ENCODE peak calls at places on chromosomes 4 and X, in seven cellular contexts. F, R, I, H, O, U and E are unnamed samples.

GRCh38 chrX:39965051-39965573 is 132.6 kb downstream of the BCOR start:
- DNase-seq in H (no peak), F (no peak), U (no peak), O (no peak), R (no peak), I (no peak), E (no peak)

GRCh38 chr4:159107203-159107921 is 4.5 kb downstream of the RAPGEF2 start:
- DNase-seq in O (no peak), I (no peak), H (no peak), F (no peak), R (peak), U (no peak), E (no peak)

GRCh38 chrX:30741545-30741944 is 88.3 kb downstream of the GK start:
- DNase-seq in F (no peak), R (no peak), O (no peak), U (no peak), H (no peak), I (no peak), E (no peak)

GRCh38 chr4:6242271-6243029 is 27.2 kb upstream of the WFS1 start:
- DNase-seq in F (no peak), H (no peak), R (no peak), I (no peak), U (no peak), O (no peak), E (no peak)

GRCh38 chrX:129663171-129663570 is 8.4 kb upstream of the APLN start:
- DNase-seq in O (no peak), H (no peak), U (no peak), I (no peak), F (no peak), R (no peak), E (no peak)

GRCh38 chr4:186725422-186726149 is 1.9 kb upstream of the FAT1 start:
- DNase-seq in U (peak), I (peak), R (no peak), F (peak), O (peak), H (peak), E (peak)

GRCh38 chrX:153963546-153963945 is 8.1 kb downstream of the HCFC1 start:
- DNase-seq in R (no peak), O (no peak), I (no peak), F (no peak), U (no peak), H (no peak), E (no peak)

GRCh38 chr4:128819082-128819742 is 9.7 kb downstream of the JADE1 start:
- DNase-seq in F (no peak), O (no peak), I (no peak), U (no peak), R (no peak), H (no peak), E (no peak)

GRCh38 chr4:53601251-53601764 is 10.0 kb upstream of the LNX1 start:
- DNase-seq in O (peak), I (peak), U (peak), F (no peak), H (peak), R (peak), E (no peak)

GRCh38 chr4:161252520-161253141 is 911.2 kb downstream of the FSTL5 start:
- DNase-seq in R (no peak), I (peak), U (no peak), H (peak), O (peak), F (peak), E (no peak)

GRCh38 chr4:90165883-90166282 is 38.7 kb downstream of the CCSER1 start:
- DNase-seq in O (no peak), R (no peak), H (no peak), I (no peak), U (no peak), F (no peak), E (no peak)

GRCh38 chr4:3070709-3071500 is 3.4 kb downstream of the HTT-AS start:
- DNase-seq in O (no peak), I (no peak), F (no peak), R (no peak), U (no peak), H (no peak), E (no peak)

GRCh38 chr4:81164623-81165416 is 50.2 kb downstream of the PRKG2 start:
- DNase-seq in H (peak), U (no peak), I (peak), F (no peak), R (no peak), O (peak), E (no peak)

GRCh38 chr4:102675142-102675541 is 85.6 kb downstream of the MANBA start:
- DNase-seq in I (no peak), O (peak), H (no peak), F (no peak), R (no peak), U (no peak), E (no peak)